ENCODE peak calls at places on chromosomes 16 and 17, in six cellular contexts. One of them, this sample, is unnamed.

GRCh38 chr17:82687375-82687861 is 11.1 kb downstream of the RAB40B start:
- DNase-seq in A549: peak
- DNase-seq in heart right ventricle: no peak
- DNase-seq in mammary epithelial cell: peak
- DNase-seq in IMR-90: peak
- DNase-seq in neuronal stem cell: no peak
- DNase-seq in this sample: no peak

GRCh38 chr17:58329035-58329807 is 626 bp upstream of the TSPOAP1 start:
- DNase-seq in A549: no peak
- DNase-seq in heart right ventricle: no peak
- DNase-seq in mammary epithelial cell: no peak
- DNase-seq in IMR-90: no peak
- DNase-seq in neuronal stem cell: no peak
- DNase-seq in this sample: no peak

GRCh38 chr17:82947051-82947991 is 107.5 kb upstream of the ZNF750 start:
- DNase-seq in A549: no peak
- DNase-seq in heart right ventricle: no peak
- DNase-seq in mammary epithelial cell: no peak
- DNase-seq in IMR-90: no peak
- DNase-seq in neuronal stem cell: no peak
- DNase-seq in this sample: peak

GRCh38 chr16:16933861-16934260 is 536.9 kb downstream of the XYLT1 start:
- DNase-seq in A549: no peak
- DNase-seq in heart right ventricle: no peak
- DNase-seq in mammary epithelial cell: no peak
- DNase-seq in IMR-90: no peak
- DNase-seq in neuronal stem cell: no peak
- DNase-seq in this sample: no peak

GRCh38 chr16:53753431-53753830 is 49.5 kb downstream of the FTO start:
- DNase-seq in A549: no peak
- DNase-seq in heart right ventricle: no peak
- DNase-seq in mammary epithelial cell: no peak
- DNase-seq in IMR-90: no peak
- DNase-seq in neuronal stem cell: no peak
- DNase-seq in this sample: no peak

GRCh38 chr16:57530531-57531252 is 5.7 kb downstream of the CCDC102A start:
- DNase-seq in A549: no peak
- DNase-seq in heart right ventricle: peak
- DNase-seq in mammary epithelial cell: no peak
- DNase-seq in IMR-90: no peak
- DNase-seq in neuronal stem cell: no peak
- DNase-seq in this sample: peak

GRCh38 chr16:80938035-80938927 is 68.4 kb downstream of the CMC2 start:
- DNase-seq in A549: peak
- DNase-seq in heart right ventricle: peak
- DNase-seq in mammary epithelial cell: peak
- DNase-seq in IMR-90: peak
- DNase-seq in neuronal stem cell: peak
- DNase-seq in this sample: peak

GRCh38 chr16:15816228-15816627 is 40.6 kb downstream of the MYH11 start:
- DNase-seq in A549: no peak
- DNase-seq in heart right ventricle: no peak
- DNase-seq in mammary epithelial cell: no peak
- DNase-seq in IMR-90: no peak
- DNase-seq in neuronal stem cell: no peak
- DNase-seq in this sample: no peak

GRCh38 chr17:15452746-15453145 is 14.7 kb downstream of the CDRT4 start:
- DNase-seq in A549: no peak
- DNase-seq in heart right ventricle: no peak
- DNase-seq in mammary epithelial cell: no peak
- DNase-seq in IMR-90: no peak
- DNase-seq in neuronal stem cell: no peak
- DNase-seq in this sample: no peak

GRCh38 chr16:9061358-9061813 is 30.1 kb upstream of the HAPSTR1 start:
- DNase-seq in A549: no peak
- DNase-seq in heart right ventricle: peak
- DNase-seq in mammary epithelial cell: no peak
- DNase-seq in IMR-90: peak
- DNase-seq in neuronal stem cell: no peak
- DNase-seq in this sample: peak

GRCh38 chr17:56834380-56835258 is 668 bp downstream of the DGKE start:
- DNase-seq in A549: peak
- DNase-seq in heart right ventricle: peak
- DNase-seq in mammary epithelial cell: peak
- DNase-seq in IMR-90: peak
- DNase-seq in neuronal stem cell: peak
- DNase-seq in this sample: peak

GRCh38 chr16:88561485-88562369 is 8.5 kb upstream of the ZC3H18 start:
- DNase-seq in A549: peak
- DNase-seq in heart right ventricle: peak
- DNase-seq in mammary epithelial cell: peak
- DNase-seq in IMR-90: peak
- DNase-seq in neuronal stem cell: peak
- DNase-seq in this sample: peak

GRCh38 chr16:20899503-20900298 is 457 bp downstream of the DCUN1D3 start:
- DNase-seq in A549: peak
- DNase-seq in heart right ventricle: no peak
- DNase-seq in mammary epithelial cell: no peak
- DNase-seq in IMR-90: no peak
- DNase-seq in neuronal stem cell: peak
- DNase-seq in this sample: no peak

GRCh38 chr17:81396722-81397313 is 1.6 kb downstream of the BAHCC1 start:
- DNase-seq in A549: peak
- DNase-seq in heart right ventricle: no peak
- DNase-seq in mammary epithelial cell: peak
- DNase-seq in IMR-90: no peak
- DNase-seq in neuronal stem cell: no peak
- DNase-seq in this sample: no peak

GRCh38 chr16:88463411-88463810 is 10.3 kb downstream of the ZFPM1 start:
- DNase-seq in A549: no peak
- DNase-seq in heart right ventricle: no peak
- DNase-seq in mammary epithelial cell: no peak
- DNase-seq in IMR-90: no peak
- DNase-seq in neuronal stem cell: no peak
- DNase-seq in this sample: no peak

GRCh38 chr17:15446036-15446435 is 21.4 kb downstream of the CDRT4 start:
- DNase-seq in A549: no peak
- DNase-seq in heart right ventricle: no peak
- DNase-seq in mammary epithelial cell: no peak
- DNase-seq in IMR-90: no peak
- DNase-seq in neuronal stem cell: no peak
- DNase-seq in this sample: no peak

GRCh38 chr17:17993852-17994251 is 21.2 kb downstream of the DRC3 start:
- DNase-seq in A549: no peak
- DNase-seq in heart right ventricle: no peak
- DNase-seq in mammary epithelial cell: no peak
- DNase-seq in IMR-90: no peak
- DNase-seq in neuronal stem cell: no peak
- DNase-seq in this sample: no peak

GRCh38 chr17:17993366-17993765 is 20.7 kb downstream of the DRC3 start:
- DNase-seq in A549: no peak
- DNase-seq in heart right ventricle: no peak
- DNase-seq in mammary epithelial cell: no peak
- DNase-seq in IMR-90: no peak
- DNase-seq in neuronal stem cell: no peak
- DNase-seq in this sample: no peak

GRCh38 chr17:17998934-17999333 is 26.3 kb downstream of the DRC3 start:
- DNase-seq in A549: no peak
- DNase-seq in heart right ventricle: no peak
- DNase-seq in mammary epithelial cell: no peak
- DNase-seq in IMR-90: no peak
- DNase-seq in neuronal stem cell: no peak
- DNase-seq in this sample: no peak

GRCh38 chr17:17994271-17994670 is 21.6 kb downstream of the DRC3 start:
- DNase-seq in A549: peak
- DNase-seq in heart right ventricle: peak
- DNase-seq in mammary epithelial cell: no peak
- DNase-seq in IMR-90: no peak
- DNase-seq in neuronal stem cell: no peak
- DNase-seq in this sample: no peak

DNA sequence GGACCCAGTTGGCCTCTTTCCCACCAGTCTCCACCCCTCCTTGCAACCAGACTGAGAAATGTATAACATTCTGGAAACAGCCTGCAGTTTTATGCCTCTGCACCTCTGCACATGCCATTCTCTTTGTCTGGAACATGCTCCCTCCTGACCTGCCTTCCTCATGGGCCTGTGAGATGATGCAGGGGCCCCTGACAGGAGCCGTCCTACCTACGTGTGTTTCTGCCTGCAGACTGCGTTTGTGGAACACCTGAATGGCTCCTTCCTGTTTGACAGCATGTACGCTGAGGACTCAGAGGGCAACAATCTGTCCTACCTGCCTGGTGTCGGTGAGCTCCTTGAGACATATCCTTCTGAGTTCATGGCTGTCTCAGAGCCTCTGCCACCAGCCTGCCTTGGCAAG is 22.1 kb downstream of the DRC3 start:
- DNase-seq in A549: no peak
- DNase-seq in heart right ventricle: no peak
- DNase-seq in mammary epithelial cell: no peak
- DNase-seq in IMR-90: no peak
- DNase-seq in neuronal stem cell: no peak
- DNase-seq in this sample: no peak
- H3K27ac ChIP-seq in A549: no peak
- H3K27ac ChIP-seq in heart right ventricle: no peak
- H3K27ac ChIP-seq in mammary epithelial cell: no peak
- H3K27ac ChIP-seq in IMR-90: no peak
- H3K27ac ChIP-seq in neuronal stem cell: no peak
- H3K27ac ChIP-seq in this sample: no peak

GRCh38 chr17:44069974-44070454 is 521 bp upstream of the G6PC3 start:
- DNase-seq in A549: peak
- DNase-seq in heart right ventricle: no peak
- DNase-seq in mammary epithelial cell: peak
- DNase-seq in IMR-90: no peak
- DNase-seq in neuronal stem cell: no peak
- DNase-seq in this sample: no peak

GRCh38 chr17:44071198-44071520 is 624 bp downstream of the G6PC3 start:
- DNase-seq in A549: no peak
- DNase-seq in heart right ventricle: no peak
- DNase-seq in mammary epithelial cell: no peak
- DNase-seq in IMR-90: peak
- DNase-seq in neuronal stem cell: no peak
- DNase-seq in this sample: peak

GRCh38 chr17:44067547-44067945 is 1.1 kb upstream of the LSM12 start:
- DNase-seq in A549: no peak
- DNase-seq in heart right ventricle: no peak
- DNase-seq in mammary epithelial cell: no peak
- DNase-seq in IMR-90: no peak
- DNase-seq in neuronal stem cell: no peak
- DNase-seq in this sample: no peak

GRCh38 chr17:44071772-44072171 is 1.2 kb downstream of the G6PC3 start:
- DNase-seq in A549: no peak
- DNase-seq in heart right ventricle: no peak
- DNase-seq in mammary epithelial cell: peak
- DNase-seq in IMR-90: peak
- DNase-seq in neuronal stem cell: no peak
- DNase-seq in this sample: no peak

DNA sequence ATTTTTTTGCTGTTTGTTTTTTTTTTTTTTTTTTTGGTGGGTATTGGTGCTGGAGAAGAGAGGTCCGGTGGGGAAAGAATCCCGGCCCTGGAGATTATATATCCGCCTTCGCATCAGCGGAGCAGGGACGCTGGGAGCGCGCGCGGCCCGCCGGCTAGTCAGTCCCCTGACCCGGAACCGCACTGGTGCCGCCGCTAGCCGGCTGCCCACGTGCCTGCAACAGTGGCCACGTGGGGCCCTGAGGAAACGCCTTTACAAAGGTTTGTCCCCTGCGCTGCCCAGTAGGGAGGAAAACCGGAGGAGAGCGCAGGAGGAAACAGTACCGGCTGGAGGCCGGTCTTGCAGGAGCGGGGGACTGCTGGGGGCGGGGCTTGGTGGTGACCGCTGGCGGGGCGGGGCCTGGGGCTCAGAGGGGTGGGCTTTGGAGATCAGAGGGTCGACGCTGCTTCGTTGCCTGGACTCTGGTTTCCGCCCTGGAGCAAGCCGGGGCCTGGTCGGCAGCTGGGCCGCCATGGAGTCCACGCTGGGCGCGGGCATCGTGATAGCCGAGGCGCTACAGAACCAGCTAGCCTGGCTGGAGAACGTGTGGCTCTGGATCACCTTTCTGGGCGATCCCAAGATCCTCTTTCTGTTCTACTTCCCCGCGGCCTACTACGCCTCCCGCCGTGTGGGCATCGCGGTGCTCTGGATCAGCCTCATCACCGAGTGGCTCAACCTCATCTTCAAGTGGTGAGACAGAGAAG is at the start of gene G6PC3:
- DNase-seq in A549: peak
- DNase-seq in heart right ventricle: peak
- DNase-seq in mammary epithelial cell: peak
- DNase-seq in IMR-90: peak
- DNase-seq in neuronal stem cell: peak
- DNase-seq in this sample: peak
- H3K27ac ChIP-seq in A549: peak
- H3K27ac ChIP-seq in heart right ventricle: peak
- H3K27ac ChIP-seq in mammary epithelial cell: peak
- H3K27ac ChIP-seq in IMR-90: peak
- H3K27ac ChIP-seq in neuronal stem cell: peak
- H3K27ac ChIP-seq in this sample: peak

DNA sequence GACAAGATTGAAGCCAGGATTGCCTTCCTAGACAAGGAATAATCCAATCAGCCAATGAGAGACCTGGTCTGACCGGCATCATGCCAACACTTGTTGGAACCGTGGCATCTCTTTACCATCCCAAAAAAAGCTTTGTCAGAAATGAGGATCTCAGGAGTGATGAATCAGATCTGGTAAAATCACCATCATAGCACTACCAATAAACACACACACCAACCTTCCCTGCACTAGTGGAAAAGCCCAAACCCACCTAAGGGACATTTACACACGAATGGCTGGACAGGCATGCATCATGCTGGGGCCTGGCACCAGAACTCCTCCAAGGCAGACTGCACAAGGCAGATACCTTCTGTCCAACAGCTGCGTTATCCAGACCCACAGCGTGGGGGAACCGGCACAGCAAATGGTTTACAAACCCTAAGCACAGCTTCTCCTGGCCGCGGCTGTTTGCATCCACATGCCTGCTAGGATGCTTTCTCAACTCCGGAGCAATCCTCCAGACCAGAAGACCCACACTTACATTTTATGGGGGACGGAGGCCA is 2.9 kb downstream of the ASIC2 start:
- DNase-seq in A549: no peak
- DNase-seq in heart right ventricle: no peak
- DNase-seq in mammary epithelial cell: no peak
- DNase-seq in IMR-90: no peak
- DNase-seq in neuronal stem cell: no peak
- DNase-seq in this sample: no peak
- H3K27ac ChIP-seq in A549: no peak
- H3K27ac ChIP-seq in heart right ventricle: no peak
- H3K27ac ChIP-seq in mammary epithelial cell: no peak
- H3K27ac ChIP-seq in IMR-90: no peak
- H3K27ac ChIP-seq in neuronal stem cell: no peak
- H3K27ac ChIP-seq in this sample: no peak

DNA sequence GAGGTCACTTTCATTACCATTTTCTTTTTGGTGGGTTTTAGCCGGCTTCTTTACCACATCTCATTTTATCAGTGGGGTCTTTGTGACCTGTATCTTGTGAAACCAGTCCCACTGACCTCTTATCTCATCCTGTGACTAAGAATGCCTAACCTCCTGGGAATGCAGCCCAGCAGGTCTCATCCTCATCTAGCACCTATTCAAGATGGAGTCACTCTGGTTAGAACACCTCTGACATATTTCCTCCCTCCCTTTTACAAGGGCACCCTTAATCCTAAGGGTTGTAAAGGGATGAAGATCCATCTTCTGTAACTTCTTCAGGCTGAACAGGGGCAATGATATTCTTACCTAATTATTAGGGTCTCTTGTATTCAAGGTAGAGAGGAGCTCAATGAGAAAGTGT is 107.9 kb upstream of the HAS3 start:
- DNase-seq in A549: no peak
- DNase-seq in heart right ventricle: no peak
- DNase-seq in mammary epithelial cell: no peak
- DNase-seq in IMR-90: no peak
- DNase-seq in neuronal stem cell: no peak
- DNase-seq in this sample: no peak
- H3K27ac ChIP-seq in A549: no peak
- H3K27ac ChIP-seq in heart right ventricle: no peak
- H3K27ac ChIP-seq in mammary epithelial cell: no peak
- H3K27ac ChIP-seq in IMR-90: no peak
- H3K27ac ChIP-seq in neuronal stem cell: no peak
- H3K27ac ChIP-seq in this sample: no peak